ENCODE peak calls at places on chromosomes 1 and 21, in six cellular contexts. M is heart right ventricle, E is SK-N-SH, O is right lobe of liver, L is HepG2, B is testis. N is an unnamed sample. For H3K4me1, the result is how much of the 10 kb centered on the place peaks cover.

GRCh38 chr21:32102426-32102825 is 176.4 kb downstream of the MIS18A start:
- DNase-seq in M (no peak), L (no peak), E (no peak), O (no peak), B (no peak), N (no peak)

GRCh38 chr1:6447016-6447817 is 18.8 kb downstream of the TNFRSF25 start:
- DNase-seq in M (no peak), L (peak), O (peak), E (no peak), B (no peak), N (no peak)

GRCh38 chr1:205255941-205256780 is 28.4 kb downstream of the TMCC2 start:
- DNase-seq in M (peak), B (peak), L (peak), O (peak), E (peak), N (peak)

GRCh38 chr1:28232558-28233263 is at the start of gene DNAJC8:
- DNase-seq in O (peak), B (peak), E (peak), L (peak), M (peak), N (peak)

GRCh38 chr1:145690587-145691558 is 16.3 kb downstream of the PDZK1 start:
- DNase-seq in M (no peak), L (peak), B (no peak), E (no peak), O (no peak), N (no peak)

GRCh38 chr21:14797543-14797942 is 251.4 kb upstream of the SAMSN1 start:
- DNase-seq in M (no peak), L (no peak), O (no peak), B (no peak), E (no peak), N (no peak)

GRCh38 chr21:31173881-31174555 is 135.7 kb upstream of the KRTAP19-8 start:
- DNase-seq in L (no peak), E (peak), B (no peak), O (peak), M (peak), N (no peak)

GRCh38 chr1:192793983-192794767 is 14.7 kb upstream of the RGS2 start:
- DNase-seq in L (no peak), B (no peak), M (no peak), E (no peak), O (no peak), N (no peak)

GRCh38 chr1:186188004-186188539 is 187.0 kb downstream of the TPR start:
- DNase-seq in O (no peak), E (no peak), B (no peak), L (no peak), M (no peak), N (no peak)

DNA sequence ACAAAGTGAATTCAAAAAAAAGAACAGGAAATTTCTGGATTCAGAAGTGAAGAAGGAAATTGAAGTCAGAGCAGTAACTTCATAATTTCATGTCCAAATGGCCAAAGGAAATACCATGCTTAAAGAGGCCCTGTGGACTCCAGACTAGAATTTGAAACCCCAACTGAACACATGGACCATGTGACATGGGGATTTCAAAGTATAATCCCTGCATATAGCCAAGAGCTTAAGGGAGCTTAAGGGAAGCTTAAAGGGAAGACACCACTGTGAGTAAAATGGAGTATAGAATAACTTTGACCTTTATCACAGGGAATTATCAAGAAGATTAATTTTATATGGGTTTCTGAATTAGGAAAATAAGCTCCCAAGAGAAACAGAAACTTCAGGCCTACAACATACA is 241.8 kb upstream of the POGK start:
- DNase-seq in O (no peak), E (no peak), B (no peak), M (no peak), L (no peak), N (no peak)
- H3K4me1 ChIP-seq in O (under half), E (under half), B (under half), M (under half), L (under half), N (under half)

DNA sequence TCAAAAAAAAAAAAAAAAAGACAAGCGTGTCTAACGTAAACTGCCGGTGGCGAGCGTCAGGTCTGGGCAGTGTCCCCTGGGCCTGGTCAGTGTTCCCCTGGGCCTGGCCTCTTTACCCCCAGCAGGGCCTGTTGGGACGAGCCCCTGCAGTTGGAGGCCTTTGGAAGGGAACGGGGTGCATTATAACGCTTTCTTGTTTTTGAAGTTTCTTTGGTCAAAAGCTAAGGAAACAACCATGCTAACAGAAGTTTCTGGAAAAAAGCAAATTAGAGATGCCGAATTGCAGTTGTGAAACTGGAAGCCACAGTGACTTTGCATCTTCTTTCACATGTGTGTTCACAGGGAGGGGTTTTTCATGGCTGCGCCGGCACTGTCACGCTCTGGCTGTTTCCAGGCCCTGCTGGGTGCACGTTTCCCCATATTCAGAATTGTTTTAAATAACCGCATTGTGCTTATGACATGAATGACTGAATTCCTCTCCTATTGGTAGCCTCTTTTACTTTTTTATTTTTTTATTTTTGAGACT is 16.0 kb downstream of the RRP1 start:
- DNase-seq in L (no peak), E (no peak), O (no peak), B (no peak), M (no peak), N (no peak)
- H3K27ac ChIP-seq in L (no peak), E (no peak), O (no peak), B (no peak), M (no peak), N (no peak)

DNA sequence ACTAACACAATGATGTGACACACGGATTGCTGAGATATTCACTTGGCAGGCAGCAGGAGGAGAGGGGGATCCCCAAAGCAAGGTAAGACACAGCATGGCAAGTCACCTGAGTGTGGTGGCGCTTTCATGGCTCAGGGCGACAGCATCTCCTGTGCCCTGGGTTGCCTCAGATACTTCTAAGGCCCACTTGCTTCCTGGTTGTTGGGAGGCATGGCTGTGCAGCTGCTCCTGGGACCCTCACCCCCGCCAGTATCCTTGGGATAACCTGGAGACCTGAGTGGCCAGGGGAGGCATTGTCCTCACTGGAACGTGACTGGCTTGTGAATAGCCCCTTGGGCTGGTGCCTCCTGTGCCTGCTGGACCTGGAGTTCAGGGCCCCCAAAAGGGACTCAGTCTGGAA is 69.8 kb downstream of the STUM start:
- DNase-seq in B (no peak), E (no peak), L (no peak), M (no peak), O (no peak), N (no peak)
- H3K4me3 ChIP-seq in B (no peak), E (no peak), L (no peak), M (no peak), O (no peak), N (no peak)

DNA sequence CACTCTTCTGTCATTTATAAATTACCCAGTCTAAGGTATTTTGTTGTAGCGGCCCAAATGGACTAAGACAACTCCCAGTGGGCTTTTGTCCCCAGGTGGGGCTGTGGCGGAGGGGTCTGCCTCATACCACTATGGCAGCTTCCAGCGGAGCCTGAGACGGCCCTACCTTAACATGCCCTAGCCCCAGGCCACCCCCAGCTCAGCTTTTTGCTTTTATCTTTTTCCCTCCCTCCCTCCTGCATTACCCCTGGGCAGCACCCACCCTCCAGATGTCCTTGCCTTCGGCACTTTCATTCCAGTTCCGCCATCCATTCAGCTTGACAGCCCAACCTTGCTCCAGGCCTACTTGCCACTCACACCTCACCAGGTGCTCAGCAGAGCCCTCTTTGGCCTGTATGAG is 307.3 kb downstream of the PTPRU start:
- DNase-seq in L (no peak), O (no peak), B (peak), M (no peak), E (no peak), N (no peak)
- H3K4me1 ChIP-seq in L (under half), O (under half), B (under half), M (under half), E (under half), N (under half)

GRCh38 chr1:203306089-203306969 is 1.0 kb downstream of the BTG2 start:
- DNase-seq in M (peak), E (peak), O (peak), L (peak), B (peak), N (peak)

GRCh38 chr1:203306970-203307541 is 1.7 kb downstream of the BTG2 start:
- DNase-seq in E (no peak), O (no peak), M (no peak), B (no peak), L (no peak), N (no peak)

GRCh38 chr1:203307690-203308126 is 2.4 kb downstream of the BTG2 start:
- DNase-seq in O (no peak), L (no peak), M (no peak), E (no peak), B (no peak), N (no peak)

GRCh38 chr1:203309115-203309429 is 3.8 kb downstream of the BTG2 start:
- DNase-seq in E (no peak), L (no peak), B (no peak), M (no peak), O (no peak), N (no peak)

GRCh38 chr1:203308205-203309114 is 3.1 kb downstream of the BTG2 start:
- DNase-seq in B (no peak), L (no peak), E (no peak), M (no peak), O (no peak), N (no peak)
- H3K27ac ChIP-seq in B (peak), L (no peak), E (no peak), M (peak), O (no peak), N (no peak)

GRCh38 chr1:154178856-154179811 is 12.8 kb downstream of the TPM3 start:
- DNase-seq in L (peak), O (peak), B (peak), M (no peak), E (no peak), N (no peak)

GRCh38 chr1:154181944-154182341 is 10.0 kb downstream of the TPM3 start:
- DNase-seq in B (no peak), M (no peak), E (no peak), L (no peak), O (no peak), N (no peak)

GRCh38 chr1:154183045-154183968 is 8.6 kb downstream of the TPM3 start:
- DNase-seq in L (peak), M (peak), B (peak), E (peak), O (peak), N (peak)

GRCh38 chr1:154179951-154180687 is 11.8 kb downstream of the TPM3 start:
- DNase-seq in B (no peak), L (no peak), M (no peak), O (no peak), E (no peak), N (no peak)

DNA sequence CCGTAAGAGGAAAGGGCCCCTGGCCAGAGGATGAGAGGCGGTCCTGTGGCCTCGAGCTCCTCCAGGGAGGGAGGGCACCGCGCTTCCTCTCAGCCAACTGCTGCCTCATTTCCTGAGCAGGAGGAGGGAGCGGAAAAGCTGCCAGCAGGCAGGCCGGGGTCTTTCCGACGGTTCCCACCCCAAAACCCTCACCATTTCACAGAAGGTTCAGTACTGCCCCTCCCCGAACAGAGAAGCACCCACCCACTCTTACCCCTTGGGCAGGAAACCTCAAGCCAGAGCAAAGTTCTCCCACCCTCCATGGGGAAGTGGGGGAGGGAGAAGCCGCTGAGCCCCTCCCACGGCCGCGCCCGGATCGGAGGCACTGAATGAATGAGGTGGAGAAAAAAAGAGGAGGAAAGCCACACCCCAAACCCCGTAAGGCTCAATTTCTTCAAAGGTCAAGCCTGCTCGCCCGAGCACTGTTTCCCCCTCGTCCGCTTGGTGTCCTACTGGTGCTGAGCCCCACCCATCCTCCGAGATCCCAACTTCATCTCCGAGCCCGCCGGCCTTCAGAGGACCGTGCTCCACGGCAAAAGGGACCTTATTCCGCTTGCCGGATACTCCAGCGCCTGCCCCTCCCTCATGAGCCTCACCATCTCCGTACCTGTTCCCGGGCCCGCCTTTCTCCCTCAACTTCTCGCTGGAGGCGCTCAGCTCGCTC is 9.4 kb downstream of the TPM3 start:
- DNase-seq in L (peak), B (peak), E (peak), O (peak), M (peak), N (peak)
- H3K4me3 ChIP-seq in L (peak), B (peak), E (peak), O (peak), M (peak), N (peak)

GRCh38 chr1:17561561-17561985 is 22.1 kb downstream of the ARHGEF10L start:
- DNase-seq in O (peak), E (no peak), L (no peak), M (no peak), B (no peak), N (no peak)
- H3K4me1 ChIP-seq in O (under half), E (under half), L (half or more), M (half or more), B (under half), N (under half)

DNA sequence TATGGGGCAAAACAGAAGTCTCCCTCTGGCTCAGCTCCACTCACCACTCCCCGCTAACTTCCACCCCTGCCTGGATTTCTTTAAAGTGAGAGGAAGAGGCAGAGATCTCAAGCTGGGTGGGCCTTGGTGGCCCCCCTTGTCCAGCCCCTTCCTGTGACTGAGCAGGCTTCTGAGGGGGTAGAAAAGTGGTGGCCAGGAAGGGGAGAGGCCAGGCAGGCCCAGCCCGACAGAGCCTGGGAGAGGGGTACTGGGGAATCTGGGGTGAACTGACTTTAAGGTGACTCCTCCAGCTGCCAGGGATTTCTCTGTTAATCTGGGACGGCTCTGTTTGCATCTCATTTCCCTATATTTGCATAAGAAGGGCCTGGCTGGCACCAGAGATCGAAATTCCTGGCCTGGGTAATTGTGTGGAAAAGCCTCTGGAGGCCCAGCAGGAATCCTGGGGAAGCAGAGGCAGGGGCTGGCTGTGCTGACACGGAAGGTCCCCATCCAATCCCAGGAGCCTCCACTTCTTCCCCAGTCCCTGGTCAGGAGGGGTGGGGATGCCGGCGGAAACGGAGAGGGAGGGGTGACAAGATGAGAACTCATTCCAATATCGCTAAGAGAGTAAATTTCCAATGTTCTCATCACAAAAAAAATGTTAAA is 18.7 kb upstream of the ADGRB2 start:
- DNase-seq in B (no peak), E (no peak), M (no peak), L (no peak), O (no peak), N (no peak)
- H3K27ac ChIP-seq in B (no peak), E (no peak), M (no peak), L (no peak), O (no peak), N (no peak)

DNA sequence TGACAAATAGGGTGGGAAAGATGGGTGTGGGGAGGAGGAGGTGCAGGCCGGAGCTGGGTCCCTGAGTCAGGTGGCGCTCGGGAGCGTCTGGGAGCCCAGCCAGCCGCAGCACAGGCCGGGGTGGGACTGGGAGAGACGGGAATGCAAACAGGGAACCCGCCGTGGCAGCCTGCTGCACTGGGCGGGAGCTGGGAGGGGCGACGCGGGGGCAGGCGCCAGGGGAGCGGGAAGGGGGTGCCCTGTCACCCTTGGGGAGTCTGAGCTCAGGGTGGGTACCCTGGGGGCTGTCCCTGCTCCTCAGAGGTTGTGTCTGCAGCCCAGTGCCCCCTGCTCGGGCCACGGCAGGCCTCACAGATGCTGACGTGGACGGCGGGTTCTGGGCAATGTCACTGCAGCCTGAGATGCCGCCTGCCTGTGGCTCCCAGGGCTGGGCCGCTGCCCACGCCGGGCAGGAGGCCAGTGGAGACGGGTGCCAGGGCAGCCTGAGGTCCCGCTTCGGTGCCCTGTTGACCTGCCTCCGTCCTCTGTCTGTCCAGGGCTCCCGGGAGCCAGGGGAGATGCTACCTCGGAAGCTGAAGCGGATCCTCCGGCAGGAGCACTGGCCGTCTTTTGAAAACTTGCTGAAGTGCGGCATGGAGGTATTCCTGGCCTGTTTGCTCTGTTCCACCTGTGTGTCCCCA is 16.6 kb upstream of the LRRC3 start:
- DNase-seq in B (no peak), L (no peak), M (peak), O (peak), E (peak), N (no peak)
- H3K4me3 ChIP-seq in B (no peak), L (peak), M (no peak), O (no peak), E (no peak), N (no peak)

N was measured in lung.